ENCODE peak calls at places on chromosome 10, in four cellular contexts. E is brain pericyte; U is activated CD8-positive, alpha-beta T cell treated with anti-CD3 and anti-CD28 coated beads, Interleukin-2, amount 10 ng/mL, durations not matched to agents 7 days and 5 days; K is GM04504. I is an unnamed sample.

GRCh38 chr10:115861864-115862263 is 411.1 kb downstream of the GFRA1 start:
- DNase-seq in K (no peak), U (no peak), E (no peak), I (no peak)

GRCh38 chr10:12670004-12670403 is 320.7 kb downstream of the CAMK1D start:
- DNase-seq in E (no peak), U (no peak), K (no peak), I (no peak)

GRCh38 chr10:19993714-19994343 is 177.6 kb downstream of the PLXDC2 start:
- DNase-seq in E (no peak), U (no peak), K (no peak), I (no peak)

GRCh38 chr10:103618575-103619423 is 125.3 kb downstream of the NEURL1 start:
- DNase-seq in K (peak), U (no peak), E (no peak), I (no peak)

GRCh38 chr10:97188234-97188847 is 2.6 kb upstream of the SLIT1 start:
- DNase-seq in K (no peak), U (no peak), E (no peak), I (no peak)

GRCh38 chr10:49768731-49769130 is 6.6 kb upstream of the OGDHL start:
- DNase-seq in U (no peak), K (no peak), E (no peak), I (no peak)

GRCh38 chr10:133151528-133151927 is 8.5 kb upstream of the KNDC1 start:
- DNase-seq in K (no peak), E (no peak), U (no peak), I (no peak)

GRCh38 chr10:17088118-17088806 is 41.3 kb downstream of the CUBN start:
- DNase-seq in K (no peak), U (no peak), E (no peak), I (no peak)

GRCh38 chr10:97549587-97550322 is 22.8 kb upstream of the ANKRD2 start:
- DNase-seq in U (no peak), K (no peak), E (no peak), I (no peak)

GRCh38 chr10:108877130-108877529 is 1046.2 kb downstream of the XPNPEP1 start:
- DNase-seq in U (no peak), K (no peak), E (no peak), I (no peak)

GRCh38 chr10:72240371-72240770 is 24.3 kb upstream of the ASCC1 start:
- DNase-seq in K (no peak), E (no peak), U (no peak), I (no peak)

GRCh38 chr10:35218339-35218955 is 91.8 kb downstream of the CREM start:
- DNase-seq in E (peak), K (peak), U (peak), I (peak)

GRCh38 chr10:29874604-29875269 is 184.6 kb downstream of the JCAD start:
- DNase-seq in E (no peak), K (no peak), U (no peak), I (no peak)

GRCh38 chr10:115761166-115761565 is 511.8 kb downstream of the GFRA1 start:
- DNase-seq in K (no peak), U (no peak), E (no peak), I (peak)

GRCh38 chr10:76432274-76433012 is 1001.0 kb downstream of the LRMDA start:
- DNase-seq in K (peak), E (no peak), U (no peak), I (no peak)

GRCh38 chr10:58971211-58971610 is 205.2 kb upstream of the PHYHIPL start:
- DNase-seq in U (no peak), K (no peak), E (no peak), I (no peak)

GRCh38 chr10:7119325-7120015 is 291.4 kb downstream of the SFMBT2 start:
- DNase-seq in E (no peak), U (no peak), K (no peak), I (no peak)

GRCh38 chr10:16943301-16944080 is 126.3 kb upstream of the RSU1 start:
- DNase-seq in E (no peak), U (no peak), K (no peak), I (no peak)

GRCh38 chr10:91163709-91164474 is 56.6 kb upstream of the PCGF5 start:
- DNase-seq in U (peak), E (peak), K (peak), I (no peak)